ENCODE peak calls at places on chromosome 14, in seven cellular contexts. M, L, O, V, H, P and A are unnamed samples.

GRCh38 chr14:78356406-78356805 is 186.2 kb downstream of the NRXN3 start:
- DNase-seq in M (no peak), L (no peak), O (no peak), V (no peak), H (no peak), P (no peak), A (no peak)

GRCh38 chr14:97634786-97635185 is 837.6 kb downstream of the VRK1 start:
- DNase-seq in M (peak), L (no peak), O (no peak), V (no peak), H (no peak), P (peak), A (no peak)

GRCh38 chr14:97580923-97581495 is 783.8 kb downstream of the VRK1 start:
- DNase-seq in M (peak), L (no peak), O (no peak), V (no peak), H (no peak), P (no peak), A (no peak)

GRCh38 chr14:90500665-90501370 is 104.0 kb downstream of the CALM1 start:
- DNase-seq in M (no peak), L (no peak), O (no peak), V (no peak), H (no peak), P (no peak), A (no peak)

GRCh38 chr14:86464386-86464785 is 934.4 kb downstream of the FLRT2 start:
- DNase-seq in M (no peak), L (no peak), O (no peak), V (no peak), H (no peak), P (no peak), A (no peak)

GRCh38 chr14:104805326-104805678 is 4.4 kb downstream of the ZBTB42 start:
- DNase-seq in M (peak), L (peak), O (no peak), V (no peak), H (no peak), P (no peak), A (peak)

GRCh38 chr14:42475289-42475688 is 868.6 kb downstream of the LRFN5 start:
- DNase-seq in M (no peak), L (no peak), O (peak), V (no peak), H (no peak), P (no peak), A (no peak)

GRCh38 chr14:32669416-32669815 is 269.3 kb upstream of the NPAS3 start:
- DNase-seq in M (no peak), L (peak), O (no peak), V (no peak), H (no peak), P (no peak), A (no peak)

GRCh38 chr14:104687601-104688504 is 1.6 kb upstream of the INF2 start:
- DNase-seq in M (no peak), L (peak), O (no peak), V (peak), H (no peak), P (no peak), A (peak)

GRCh38 chr14:77088219-77088618 is 9.8 kb upstream of the CIPC start:
- DNase-seq in M (no peak), L (no peak), O (peak), V (peak), H (no peak), P (no peak), A (no peak)

GRCh38 chr14:73786942-73787759 is 64.5 kb upstream of the PTGR2 start:
- DNase-seq in M (peak), L (peak), O (no peak), V (peak), H (peak), P (peak), A (peak)

GRCh38 chr14:61877050-61877390 is 114.8 kb downstream of the SNAPC1 start:
- DNase-seq in M (no peak), L (no peak), O (no peak), V (no peak), H (no peak), P (no peak), A (no peak)

GRCh38 chr14:44384093-44384492 is 123.0 kb downstream of the FSCB start:
- DNase-seq in M (no peak), L (no peak), O (no peak), V (no peak), H (no peak), P (no peak), A (no peak)

GRCh38 chr14:50012644-50013043 is 103.7 kb downstream of the VCPKMT start:
- DNase-seq in M (no peak), L (peak), O (no peak), V (peak), H (no peak), P (no peak), A (peak)

GRCh38 chr14:76376001-76376404 is at the start of gene ESRRB:
- DNase-seq in M (peak), L (no peak), O (peak), V (peak), H (no peak), P (no peak), A (peak)

GRCh38 chr14:104293851-104294627 is 155.7 kb downstream of the KIF26A start:
- DNase-seq in M (peak), L (no peak), O (no peak), V (no peak), H (no peak), P (no peak), A (no peak)

GRCh38 chr14:34254596-34254995 is 207.4 kb downstream of the SPTSSA start:
- DNase-seq in M (no peak), L (no peak), O (no peak), V (peak), H (no peak), P (no peak), A (no peak)

GRCh38 chr14:100297320-100298300 is 8.6 kb downstream of the SLC25A29 start:
- DNase-seq in M (no peak), L (peak), O (no peak), V (no peak), H (no peak), P (no peak), A (peak)

GRCh38 chr14:60965402-60965801 is 15.5 kb downstream of the TRMT5 start:
- DNase-seq in M (no peak), L (peak), O (no peak), V (peak), H (no peak), P (no peak), A (peak)

GRCh38 chr14:34098045-34098984 is 147.4 kb upstream of the EGLN3 start:
- DNase-seq in M (peak), L (peak), O (no peak), V (peak), H (no peak), P (no peak), A (peak)

GRCh38 chr14:105340821-105341408 is 26.4 kb downstream of the PACS2 start:
- DNase-seq in M (no peak), L (peak), O (no peak), V (no peak), H (no peak), P (no peak), A (no peak)

GRCh38 chr14:88554458-88555286 is at the start of gene PTPN21:
- DNase-seq in M (peak), L (peak), O (no peak), V (peak), H (no peak), P (no peak), A (peak)

GRCh38 chr14:37591311-37591940 is 3.6 kb downstream of the FOXA1 start:
- DNase-seq in M (no peak), L (no peak), O (no peak), V (no peak), H (no peak), P (no peak), A (no peak)

GRCh38 chr14:22097606-22098292 is 424.1 kb upstream of the OR4E1 start:
- DNase-seq in M (no peak), L (no peak), O (no peak), V (no peak), H (no peak), P (no peak), A (no peak)
- H3K4me3 ChIP-seq in M (no peak), L (no peak), O (no peak), V (no peak), H (no peak), P (no peak), A (no peak)

DNA sequence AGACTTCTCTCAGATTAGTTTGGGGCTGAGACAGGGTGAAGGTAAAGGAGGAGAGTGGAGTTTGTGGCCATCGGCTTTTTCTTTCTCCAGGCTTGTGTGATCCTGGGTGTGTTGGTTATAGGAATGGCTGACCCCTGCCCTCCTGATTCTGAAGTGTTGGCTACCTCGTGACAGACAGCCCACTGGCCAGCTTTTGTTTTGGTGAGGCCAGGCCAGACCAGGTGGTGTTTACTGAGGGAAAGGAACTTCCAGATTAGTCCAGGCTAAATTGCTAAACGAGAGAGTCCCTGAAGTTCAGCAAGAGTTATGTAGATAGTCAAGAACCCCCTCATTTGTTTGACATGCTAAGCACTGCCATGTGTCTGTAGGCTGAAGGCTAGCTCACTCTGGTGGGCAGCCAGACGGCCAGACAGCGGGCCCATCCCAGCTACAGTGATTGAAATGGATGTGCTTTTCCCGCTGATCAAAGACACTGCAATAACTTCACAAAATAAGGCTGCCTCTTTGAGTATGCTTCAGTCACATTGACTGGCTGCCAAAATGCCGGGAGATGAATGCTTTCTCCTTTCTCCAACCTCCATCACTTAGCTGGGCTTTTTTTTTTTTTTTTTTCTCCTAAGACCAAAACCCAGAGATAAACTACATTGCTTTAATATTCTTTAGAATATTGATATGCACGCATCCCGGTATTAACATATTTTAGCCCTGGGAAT is 76.8 kb downstream of the SMOC1 start:
- DNase-seq in M (no peak), L (no peak), O (no peak), V (no peak), H (no peak), P (no peak), A (no peak)
- H3K4me3 ChIP-seq in M (no peak), L (no peak), O (no peak), V (no peak), H (no peak), P (no peak), A (no peak)

DNA sequence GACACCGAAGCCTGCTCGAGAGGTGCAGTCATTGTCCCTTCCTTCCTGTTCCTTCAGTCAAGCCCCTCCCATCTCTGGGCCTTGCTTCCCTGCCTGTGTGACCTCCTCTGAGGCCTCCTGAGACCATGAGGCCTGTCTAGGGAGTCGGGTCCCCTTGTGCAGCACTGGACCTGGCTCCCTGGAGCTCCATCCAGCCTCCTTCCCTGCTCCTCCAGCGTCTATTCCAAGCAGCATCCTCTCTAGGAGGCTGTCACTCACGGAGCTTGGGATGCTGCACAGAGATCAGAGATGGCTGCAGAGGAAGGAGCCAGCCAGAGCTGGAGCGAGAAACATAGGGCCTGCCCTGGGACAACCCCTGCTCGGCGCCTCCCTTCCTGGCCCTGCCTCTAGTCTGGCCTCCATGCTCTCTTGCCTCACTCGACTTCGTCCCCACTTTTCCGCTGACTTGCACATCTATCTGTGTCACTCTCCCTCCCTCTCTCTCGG is 142.7 kb downstream of the BCL11B start:
- DNase-seq in M (no peak), L (no peak), O (no peak), V (no peak), H (no peak), P (no peak), A (no peak)
- H3K4me3 ChIP-seq in M (no peak), L (no peak), O (no peak), V (no peak), H (no peak), P (no peak), A (no peak)

GRCh38 chr14:65784574-65784973 is 372.0 kb downstream of the FUT8 start:
- DNase-seq in M (no peak), L (no peak), O (no peak), V (no peak), H (no peak), P (no peak), A (no peak)
- H3K4me3 ChIP-seq in M (no peak), L (no peak), O (no peak), V (no peak), H (no peak), P (no peak), A (no peak)

GRCh38 chr14:41418851-41419250 is 187.8 kb upstream of the LRFN5 start:
- DNase-seq in M (no peak), L (no peak), O (no peak), V (no peak), H (no peak), P (no peak), A (no peak)
- H3K4me3 ChIP-seq in M (no peak), L (no peak), O (no peak), V (no peak), H (no peak), P (no peak), A (no peak)